ENCODE peak calls at places on chromosomes 3 and 15, in ten cellular contexts. X is heart right ventricle; C is iPS DF 6.9; O is HCT116; J is mammary epithelial cell; Y is pancreas; S is brain microvascular endothelial cell; T is uterus; N is right lobe of liver; U is CD8-positive, alpha-beta memory T cell. G is an unnamed sample.

GRCh38 chr3:117104381-117104780 is 394.8 kb downstream of the TUSC7 start:
- DNase-seq in X (no peak), C (no peak), O (no peak), J (no peak), Y (no peak), S (no peak), T (no peak), N (no peak), U (no peak), G (no peak)

GRCh38 chr3:15601399-15602145 is at the start of the genes BTD and HACL1:
- DNase-seq in X (peak; percentile 97), C (peak; percentile 94), O (peak; percentile 98), J (peak; percentile 99), Y (peak; percentile 97), S (peak; percentile 99), T (peak; percentile 98), N (peak; percentile 98), U (peak; percentile 99), G (peak; percentile 99)

GRCh38 chr3:126287536-126288181 is 69.5 kb downstream of the KLF15 start:
- DNase-seq in X (peak; percentile 62), C (no peak), O (peak; percentile 21), J (peak; percentile 37), Y (peak; percentile 80), S (peak; percentile 34), T (peak; percentile 62), N (peak; percentile 60), U (no peak), G (peak; percentile 62)

GRCh38 chr3:104460477-104461406 is 906.0 kb upstream of the ALCAM start:
- DNase-seq in X (no peak), C (peak; percentile 45), O (peak; percentile 35), J (peak; percentile 10), Y (no peak), S (peak; percentile 11), T (no peak), N (no peak), U (no peak), G (no peak)

GRCh38 chr3:177426151-177426904 is 229.0 kb upstream of the TBL1XR1 start:
- DNase-seq in X (no peak), C (no peak), O (no peak), J (no peak), Y (no peak), S (no peak), T (no peak), N (no peak), U (no peak), G (no peak)

GRCh38 chr3:52120576-52121458 is 33.4 kb downstream of the POC1A start:
- DNase-seq in X (no peak), C (no peak), O (no peak), J (peak; percentile 19), Y (no peak), S (no peak), T (no peak), N (peak; percentile 27), U (no peak), G (no peak)

GRCh38 chr3:146501752-146502151 is 32.4 kb upstream of the PLSCR2 start:
- DNase-seq in X (no peak), C (no peak), O (no peak), J (no peak), Y (no peak), S (no peak), T (no peak), N (no peak), U (no peak), G (no peak)

GRCh38 chr15:30865257-30865656 is 38.5 kb upstream of the FAN1 start:
- DNase-seq in X (no peak), C (no peak), O (no peak), J (no peak), Y (no peak), S (no peak), T (no peak), N (no peak), U (no peak), G (no peak)

GRCh38 chr3:185965496-185965895 is 27.7 kb upstream of the TRA2B start:
- DNase-seq in X (no peak), C (no peak), O (no peak), J (no peak), Y (no peak), S (no peak), T (no peak), N (no peak), U (no peak), G (no peak)

GRCh38 chr3:185961675-185962232 is 23.9 kb upstream of the TRA2B start:
- DNase-seq in X (no peak), C (no peak), O (no peak), J (no peak), Y (no peak), S (no peak), T (no peak), N (no peak), U (no peak), G (no peak)

GRCh38 chr3:185958626-185959025 is 20.8 kb upstream of the TRA2B start:
- DNase-seq in X (no peak), C (no peak), O (no peak), J (no peak), Y (no peak), S (no peak), T (no peak), N (no peak), U (no peak), G (no peak)

GRCh38 chr3:185959609-185960517 is 22.0 kb upstream of the TRA2B start:
- DNase-seq in X (no peak), C (no peak), O (no peak), J (peak; percentile 74), Y (no peak), S (peak; percentile 69), T (no peak), N (no peak), U (peak; percentile 41), G (no peak)

DNA sequence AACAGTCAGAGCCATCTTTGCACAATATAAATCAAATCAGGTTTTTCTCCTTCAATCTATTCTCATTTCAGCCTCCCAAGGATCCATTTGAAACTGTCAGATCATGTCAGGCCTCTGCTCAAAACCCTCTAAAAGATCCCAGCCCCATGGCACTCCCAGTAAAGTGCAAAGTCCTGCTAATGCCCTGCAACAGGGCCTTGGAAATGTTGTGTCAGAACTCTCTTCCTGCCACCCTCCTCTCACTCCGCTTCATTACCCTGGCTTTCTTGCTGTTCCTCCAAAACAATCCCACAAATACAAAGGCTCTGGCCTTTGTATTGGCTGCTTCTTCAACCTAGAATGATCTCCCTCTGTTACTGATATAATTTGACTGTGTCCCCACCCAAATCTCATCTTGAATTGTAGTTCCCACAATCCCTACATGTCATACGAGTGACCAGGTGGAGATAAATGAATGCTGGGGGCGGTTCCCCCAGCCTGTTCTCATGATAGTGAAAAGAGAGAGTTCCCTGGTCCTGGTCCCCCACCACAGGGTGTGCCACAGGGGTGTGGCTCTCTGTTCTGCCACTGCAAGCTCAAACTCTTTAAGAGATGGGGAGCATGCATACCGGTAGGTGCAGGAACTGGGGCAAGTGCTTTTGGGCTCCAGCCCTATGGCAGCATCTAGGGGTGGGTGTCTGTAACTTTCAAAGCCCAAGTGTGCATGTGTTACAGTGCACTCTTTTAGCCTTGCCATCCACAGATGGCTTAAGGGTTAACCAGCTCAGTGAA is 22.9 kb upstream of the TRA2B start:
- DNase-seq in X (no peak), C (no peak), O (no peak), J (no peak), Y (no peak), S (no peak), T (no peak), N (no peak), U (no peak), G (no peak)
- H3K27ac ChIP-seq in X (no peak overlapping the region), C (no peak overlapping the region), O (no peak overlapping the region), J (peak overlapping the region; percentile 93), Y (peak overlapping the region; percentile 75), S (peak overlapping the region; percentile 31), T (no peak overlapping the region), N (no peak overlapping the region), U (no peak overlapping the region), G (no peak overlapping the region)

GRCh38 chr3:45083023-45083422 is 56.9 kb downstream of the CLEC3B start:
- DNase-seq in X (no peak), C (no peak), O (no peak), J (no peak), Y (no peak), S (no peak), T (no peak), N (no peak), U (no peak), G (no peak)
- H3K36me3 ChIP-seq in X (no peaks in the 10 kb centered on the region), C (peaks cover 4% of the 10 kb centered on the region), O (peaks cover 32% of the 10 kb centered on the region), J (peaks cover 41% of the 10 kb centered on the region), Y (no peaks in the 10 kb centered on the region), S (no peaks in the 10 kb centered on the region), T (no peaks in the 10 kb centered on the region), N (no peaks in the 10 kb centered on the region), U (no peaks in the 10 kb centered on the region), G (no peaks in the 10 kb centered on the region)

GRCh38 chr3:4797201-4797600 is 182.0 kb upstream of the BHLHE40 start:
- DNase-seq in X (no peak), C (no peak), O (no peak), J (no peak), Y (no peak), S (no peak), T (no peak), N (no peak), U (no peak), G (no peak)

GRCh38 chr3:4799266-4800256 is 179.7 kb upstream of the BHLHE40 start:
- DNase-seq in X (no peak), C (no peak), O (no peak), J (no peak), Y (no peak), S (no peak), T (no peak), N (no peak), U (no peak), G (no peak)

GRCh38 chr3:4801924-4802323 is 177.3 kb upstream of the BHLHE40 start:
- DNase-seq in X (no peak), C (no peak), O (no peak), J (no peak), Y (no peak), S (no peak), T (no peak), N (no peak), U (no peak), G (no peak)

GRCh38 chr3:4802903-4803302 is 176.3 kb upstream of the BHLHE40 start:
- DNase-seq in X (no peak), C (no peak), O (no peak), J (no peak), Y (no peak), S (no peak), T (no peak), N (no peak), U (no peak), G (no peak)

GRCh38 chr3:4800595-4800994 is 178.6 kb upstream of the BHLHE40 start:
- DNase-seq in X (no peak), C (no peak), O (no peak), J (no peak), Y (no peak), S (no peak), T (no peak), N (no peak), U (no peak), G (no peak)
- H3K27ac ChIP-seq in X (no peak overlapping the region), C (no peak overlapping the region), O (no peak overlapping the region), J (no peak overlapping the region), Y (no peak overlapping the region), S (no peak overlapping the region), T (no peak overlapping the region), N (peak overlapping the region; percentile 41), U (no peak overlapping the region), G (no peak overlapping the region)

DNA sequence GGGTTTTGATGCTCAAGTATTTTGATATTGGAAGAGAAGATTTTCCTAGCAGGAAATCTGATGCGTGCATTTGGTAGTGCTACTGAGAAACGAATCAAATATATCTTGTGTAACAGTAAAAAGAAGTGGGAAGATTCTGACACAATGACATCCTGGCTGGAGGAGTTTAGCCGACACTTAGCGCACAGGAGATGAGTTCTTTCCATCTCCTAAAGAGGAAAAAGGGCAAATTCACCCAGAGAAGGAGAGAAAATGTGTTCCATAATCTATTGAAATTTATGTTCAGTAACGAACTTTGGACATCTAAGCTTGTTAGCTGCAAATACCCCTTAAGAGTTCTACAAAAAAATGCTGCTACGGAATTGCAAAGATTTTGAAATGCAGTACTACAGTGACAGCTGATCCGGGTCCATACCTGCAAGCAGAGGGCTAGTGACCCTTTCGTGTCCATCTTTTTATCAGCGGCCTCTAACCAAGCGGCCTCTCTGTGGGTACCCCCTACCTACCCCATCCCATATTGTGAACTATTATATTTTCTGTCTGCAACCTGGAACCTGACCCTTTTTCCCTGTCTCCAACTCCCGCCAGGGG is 971 bp downstream of the CPOX start:
- DNase-seq in X (no peak), C (no peak), O (no peak), J (peak; percentile 6), Y (no peak), S (no peak), T (no peak), N (no peak), U (no peak), G (no peak)
- H3K36me3 ChIP-seq in X (peaks cover 27% of the 10 kb centered on the region), C (peaks cover 6% of the 10 kb centered on the region), O (peaks cover 29% of the 10 kb centered on the region), J (peaks cover 11% of the 10 kb centered on the region), Y (no peaks in the 10 kb centered on the region), S (peaks cover 6% of the 10 kb centered on the region), T (no peaks in the 10 kb centered on the region), N (peaks cover 30% of the 10 kb centered on the region), U (no peaks in the 10 kb centered on the region), G (peaks cover 9% of the 10 kb centered on the region)

G was measured in tibial artery.